ENCODE peak calls at places on chromosome 5, in seven cellular contexts. W is GM23338, C is PC-3, D is OCI-LY7, Y is MM.1S, H is hepatocyte, Z is SK-N-SH. E is an unnamed sample.

GRCh38 chr5:143491644-143492043 is 88.2 kb upstream of the NR3C1 start:
- DNase-seq in W (no peak), C (no peak), D (no peak), Y (no peak), H (no peak), Z (no peak), E (no peak)

GRCh38 chr5:217860-218456 is at the start of the genes CCDC127 and SDHA:
- DNase-seq in W (peak; percentile 94), C (peak; percentile 95), D (peak; percentile 96), Y (peak; percentile 96), H (peak; percentile 99), Z (peak; percentile 100), E (peak; percentile 86)

GRCh38 chr5:32810812-32811211 is 99.7 kb downstream of the NPR3 start:
- DNase-seq in W (no peak), C (no peak), D (no peak), Y (no peak), H (no peak), Z (no peak), E (no peak)

GRCh38 chr5:172454355-172455086 is at the start of gene SH3PXD2B:
- DNase-seq in W (peak; percentile 86), C (peak; percentile 54), D (no peak), Y (peak; percentile 55), H (peak; percentile 84), Z (peak; percentile 94), E (no peak)

GRCh38 chr5:111127453-111128195 is 35.5 kb downstream of the WDR36 start:
- DNase-seq in W (peak; percentile 67), C (peak; percentile 63), D (no peak), Y (no peak), H (no peak), Z (no peak), E (peak; percentile 14)

GRCh38 chr5:151886741-151887261 is 37.9 kb downstream of the GLRA1 start:
- DNase-seq in W (no peak), C (no peak), D (no peak), Y (no peak), H (no peak), Z (no peak), E (no peak)

GRCh38 chr5:142697356-142697807 is 11.5 kb upstream of the FGF1 start:
- DNase-seq in W (no peak), C (no peak), D (no peak), Y (no peak), H (peak; percentile 33), Z (no peak), E (no peak)

GRCh38 chr5:135490245-135491037 is 38.3 kb upstream of the TIFAB start:
- DNase-seq in W (peak; percentile 60), C (no peak), D (no peak), Y (no peak), H (peak; percentile 40), Z (no peak), E (no peak)

GRCh38 chr5:124474821-124475220 is 271.6 kb downstream of the ZNF608 start:
- DNase-seq in W (no peak), C (no peak), D (no peak), Y (no peak), H (no peak), Z (no peak), E (no peak)

GRCh38 chr5:81787843-81788242 is 36.9 kb upstream of the SSBP2 start:
- DNase-seq in W (peak; percentile 85), C (no peak), D (peak; percentile 80), Y (peak; percentile 54), H (peak; percentile 41), Z (no peak), E (peak; percentile 43)

GRCh38 chr5:39176740-39177628 is 42.4 kb downstream of the FYB1 start:
- DNase-seq in W (no peak), C (no peak), D (no peak), Y (peak; percentile 52), H (no peak), Z (no peak), E (no peak)

GRCh38 chr5:114070093-114070722 is 291.7 kb upstream of the KCNN2 start:
- DNase-seq in W (no peak), C (no peak), D (no peak), Y (no peak), H (no peak), Z (no peak), E (no peak)

GRCh38 chr5:91010090-91010489 is 373.0 kb downstream of the ARRDC3 start:
- DNase-seq in W (no peak), C (no peak), D (no peak), Y (no peak), H (no peak), Z (no peak), E (no peak)

GRCh38 chr5:111735829-111736228 is 21.2 kb downstream of the NREP start:
- DNase-seq in W (peak; percentile 64), C (peak; percentile 83), D (no peak), Y (no peak), H (peak; percentile 50), Z (no peak), E (no peak)

GRCh38 chr5:56190500-56190899 is 42.6 kb downstream of the ANKRD55 start:
- DNase-seq in W (no peak), C (peak; percentile 64), D (no peak), Y (no peak), H (no peak), Z (no peak), E (no peak)

GRCh38 chr5:10601246-10602030 is 37.6 kb downstream of the ANKRD33B start:
- DNase-seq in W (no peak), C (peak; percentile 99), D (peak; percentile 35), Y (peak; percentile 59), H (peak; percentile 69), Z (peak; percentile 88), E (peak; percentile 99)

GRCh38 chr5:181126841-181127240 is 4.1 kb downstream of the OR2V1 start:
- DNase-seq in W (no peak), C (no peak), D (no peak), Y (no peak), H (no peak), Z (no peak), E (no peak)

GRCh38 chr5:181121675-181122561 is 9.1 kb downstream of the OR2V1 start:
- DNase-seq in W (peak; percentile 52), C (no peak), D (no peak), Y (no peak), H (no peak), Z (peak; percentile 30), E (no peak)

GRCh38 chr5:181127907-181128626 is 2.9 kb downstream of the OR2V1 start:
- DNase-seq in W (no peak), C (no peak), D (no peak), Y (no peak), H (no peak), Z (no peak), E (no peak)

GRCh38 chr5:181127456-181127855 is 3.5 kb downstream of the OR2V1 start:
- DNase-seq in W (no peak), C (no peak), D (no peak), Y (no peak), H (no peak), Z (no peak), E (no peak)

GRCh38 chr5:181124526-181124925 is 6.4 kb downstream of the OR2V1 start:
- DNase-seq in W (no peak), C (no peak), D (no peak), Y (no peak), H (no peak), Z (no peak), E (no peak)
- H3K9me2 ChIP-seq in W (peaks cover 3% of the 10 kb centered on the region), C (no peaks in the 10 kb centered on the region), D (no peaks in the 10 kb centered on the region), Y (no peaks in the 10 kb centered on the region), H (no peaks in the 10 kb centered on the region), Z (no peaks in the 10 kb centered on the region), E (no peaks in the 10 kb centered on the region)

DNA sequence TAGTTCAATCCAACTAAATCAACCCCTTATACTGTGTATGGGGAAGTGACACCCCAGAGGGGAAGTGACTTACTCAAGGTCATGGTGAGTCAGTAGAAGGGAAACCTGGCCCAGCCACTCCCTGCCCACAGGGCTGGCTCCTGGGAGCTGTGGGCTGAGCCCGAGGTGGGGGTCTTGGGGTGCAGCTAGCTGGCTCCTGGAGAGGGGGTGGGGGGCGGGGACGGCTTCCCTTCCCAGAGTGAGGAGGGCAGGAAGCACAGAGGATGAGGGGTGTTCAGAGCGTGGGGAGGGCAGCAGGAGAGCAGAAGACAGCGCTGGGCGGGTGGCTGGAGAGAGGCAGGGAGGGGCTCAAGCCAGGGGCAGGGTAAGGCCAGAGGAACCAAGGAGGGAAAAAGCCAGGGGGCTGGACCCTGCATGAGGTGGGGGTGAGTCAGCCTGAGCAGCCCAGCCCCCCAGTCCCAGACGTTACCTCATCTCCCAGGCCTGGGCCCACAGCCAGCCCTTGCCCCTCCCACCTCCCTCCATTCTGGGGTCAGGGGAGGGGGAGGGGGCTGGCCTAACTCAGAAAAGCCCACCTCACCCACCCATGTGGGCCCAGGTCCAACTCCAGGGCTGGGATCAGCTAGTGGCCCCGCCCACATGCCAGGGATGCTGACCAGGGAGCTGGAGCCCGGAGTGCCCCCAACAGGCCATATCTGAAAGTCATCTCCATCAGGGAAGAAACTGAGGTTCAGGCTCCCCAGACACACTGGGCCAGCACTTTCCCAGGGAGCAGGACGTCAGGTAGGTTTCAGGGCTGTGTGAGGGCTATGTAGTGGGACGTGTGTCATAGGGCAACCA is 2.8 kb downstream of the PDLIM7 start:
- DNase-seq in W (peak; percentile 78), C (peak; percentile 90), D (peak; percentile 57), Y (no peak), H (peak; percentile 84), Z (peak; percentile 88), E (peak; percentile 86)
- TF ChIP-seq CTCF in W (peak; percentile 31), C (peak; percentile 54), D (peak; percentile 56), Y (no peak), H (peak; percentile 31), Z (peak; percentile 57), E (peak; percentile 34)

GRCh38 chr5:145768863-145769262 is 66.3 kb downstream of the PRELID2 start:
- DNase-seq in W (no peak), C (no peak), D (no peak), Y (no peak), H (no peak), Z (no peak), E (no peak)

GRCh38 chr5:145761282-145761681 is 73.9 kb downstream of the PRELID2 start:
- DNase-seq in W (no peak), C (no peak), D (no peak), Y (no peak), H (no peak), Z (no peak), E (no peak)

GRCh38 chr5:145760660-145761059 is 74.5 kb downstream of the PRELID2 start:
- DNase-seq in W (no peak), C (no peak), D (no peak), Y (no peak), H (no peak), Z (no peak), E (no peak)

GRCh38 chr5:145762833-145763232 is 72.3 kb downstream of the PRELID2 start:
- DNase-seq in W (no peak), C (no peak), D (no peak), Y (no peak), H (no peak), Z (no peak), E (no peak)

DNA sequence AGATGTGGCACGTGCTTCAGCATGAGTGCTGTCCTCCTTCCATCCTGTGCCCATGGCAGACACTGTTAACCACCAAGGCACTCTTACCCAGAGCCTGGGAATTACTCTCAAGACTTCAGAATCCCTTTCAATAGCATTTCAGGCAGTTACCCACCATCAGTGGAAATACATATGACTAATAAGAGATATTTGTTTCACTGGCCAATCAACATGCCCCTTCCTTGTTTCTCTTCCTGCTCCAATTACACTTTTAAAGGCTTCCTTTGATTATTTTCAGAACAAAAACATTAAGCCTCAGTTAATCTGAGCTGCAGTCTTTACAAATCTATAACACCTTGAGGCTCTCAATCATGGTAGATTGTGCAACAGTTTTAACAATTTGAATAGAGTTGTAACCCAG is 70.8 kb downstream of the PRELID2 start:
- DNase-seq in W (peak; percentile 17), C (no peak), D (no peak), Y (no peak), H (no peak), Z (no peak), E (no peak)
- H3K9me2 ChIP-seq in W (no peaks in the 10 kb centered on the region), C (no peaks in the 10 kb centered on the region), D (no peaks in the 10 kb centered on the region), Y (no peaks in the 10 kb centered on the region), H (no peaks in the 10 kb centered on the region), Z (no peaks in the 10 kb centered on the region), E (no peaks in the 10 kb centered on the region)

GRCh38 chr5:30413540-30413939 is 779.9 kb upstream of the CDH6 start:
- DNase-seq in W (peak; percentile 19), C (peak; percentile 22), D (no peak), Y (no peak), H (no peak), Z (no peak), E (no peak)
- TF ChIP-seq CTCF in W (no peak), C (peak; percentile 52), D (no peak), Y (no peak), H (peak; percentile 46), Z (no peak), E (no peak)